ENCODE peak calls at places on chromosomes 3 and 15, in eight cellular contexts. Z is GM12878, J is Panc1, W is endothelial cell of umbilical vein, L is HL-60, P is sigmoid colon, V is stomach, T is vagina. H is an unnamed sample.

GRCh38 chr3:105806361-105806760 is 62.5 kb downstream of the CBLB start:
- DNase-seq in Z (no peak), J (no peak), W (peak; percentile 66), L (peak; percentile 61), P (no peak), V (no peak), T (no peak), H (no peak)

GRCh38 chr15:48360841-48361240 is 29.6 kb downstream of the DUT start:
- DNase-seq in Z (no peak), J (no peak), W (no peak), L (no peak), P (no peak), V (no peak), T (no peak), H (no peak)

GRCh38 chr3:132787616-132788015 is 65.4 kb upstream of the NPHP3 start:
- DNase-seq in Z (no peak), J (no peak), W (peak; percentile 4), L (no peak), P (no peak), V (no peak), T (no peak), H (no peak)

GRCh38 chr15:58182460-58183163 is 44.4 kb downstream of the AQP9 start:
- DNase-seq in Z (no peak), J (peak; percentile 32), W (peak; percentile 76), L (peak; percentile 42), P (no peak), V (peak; percentile 31), T (peak; percentile 58), H (no peak)

GRCh38 chr3:103440539-103441113 is 1005.8 kb downstream of the ZPLD1 start:
- DNase-seq in Z (no peak), J (no peak), W (no peak), L (no peak), P (no peak), V (no peak), T (no peak), H (no peak)

GRCh38 chr3:8625991-8626390 is 18.6 kb downstream of the SSUH2 start:
- DNase-seq in Z (no peak), J (no peak), W (no peak), L (no peak), P (peak; percentile 11), V (no peak), T (no peak), H (no peak)

GRCh38 chr3:14508966-14509795 is 31.0 kb downstream of the GRIP2 start:
- DNase-seq in Z (no peak), J (no peak), W (peak; percentile 30), L (peak; percentile 54), P (peak; percentile 74), V (peak; percentile 76), T (no peak), H (peak; percentile 77)

GRCh38 chr15:25416693-25417092 is 22.1 kb downstream of the UBE3A start:
- DNase-seq in Z (peak; percentile 71), J (no peak), W (peak; percentile 30), L (no peak), P (no peak), V (no peak), T (no peak), H (no peak)

GRCh38 chr3:141049681-141050080 is 1.5 kb upstream of the SPSB4 start:
- DNase-seq in Z (no peak), J (no peak), W (no peak), L (no peak), P (no peak), V (no peak), T (no peak), H (no peak)

GRCh38 chr3:50170689-50171088 is 15.6 kb downstream of the SEMA3F start:
- DNase-seq in Z (no peak), J (no peak), W (peak; percentile 90), L (no peak), P (no peak), V (no peak), T (no peak), H (no peak)

GRCh38 chr3:13167064-13167743 is 94.0 kb upstream of the IQSEC1 start:
- DNase-seq in Z (no peak), J (no peak), W (no peak), L (no peak), P (peak; percentile 32), V (no peak), T (no peak), H (peak; percentile 30)

GRCh38 chr15:89299896-89300295 is 34.7 kb downstream of the POLG start:
- DNase-seq in Z (no peak), J (no peak), W (peak; percentile 25), L (no peak), P (no peak), V (no peak), T (no peak), H (no peak)

GRCh38 chr3:158097571-158098553 is 8.4 kb downstream of the SHOX2 start:
- DNase-seq in Z (peak; percentile 54), J (no peak), W (peak; percentile 52), L (peak; percentile 83), P (no peak), V (peak; percentile 83), T (no peak), H (peak; percentile 60)

GRCh38 chr15:28873585-28874139 is 12.1 kb upstream of the APBA2 start:
- DNase-seq in Z (no peak), J (no peak), W (no peak), L (no peak), P (no peak), V (no peak), T (no peak), H (no peak)

GRCh38 chr15:92527197-92527596 is 128.4 kb downstream of the FAM174B start:
- DNase-seq in Z (no peak), J (no peak), W (peak; percentile 39), L (no peak), P (peak; percentile 79), V (peak; percentile 77), T (no peak), H (no peak)

GRCh38 chr15:64092864-64093626 is 593 bp downstream of the CIAO2A start:
- DNase-seq in Z (no peak), J (no peak), W (peak; percentile 65), L (peak; percentile 70), P (no peak), V (peak; percentile 50), T (no peak), H (no peak)

GRCh38 chr3:23668430-23668904 is 137.3 kb upstream of the UBE2E1 start:
- DNase-seq in Z (no peak), J (peak; percentile 82), W (peak; percentile 73), L (no peak), P (no peak), V (no peak), T (no peak), H (no peak)

GRCh38 chr3:107574650-107575049 is 51.9 kb downstream of the BBX start:
- DNase-seq in Z (no peak), J (peak; percentile 12), W (peak; percentile 66), L (peak; percentile 9), P (no peak), V (no peak), T (no peak), H (no peak)

GRCh38 chr3:149454746-149455145 is 19.8 kb upstream of the TM4SF4 start:
- DNase-seq in Z (no peak), J (no peak), W (no peak), L (no peak), P (no peak), V (no peak), T (no peak), H (no peak)

GRCh38 chr3:127113571-127113891 is 79.4 kb upstream of the PRR23E start:
- DNase-seq in Z (no peak), J (no peak), W (no peak), L (no peak), P (no peak), V (no peak), T (no peak), H (peak; percentile 13)

GRCh38 chr15:51853987-51854386 is 24.5 kb downstream of the TMOD3 start:
- DNase-seq in Z (no peak), J (no peak), W (no peak), L (no peak), P (no peak), V (no peak), T (no peak), H (no peak)
- TF ChIP-seq POLR2AphosphoS5 in Z (no peak), J (no peak), W (no peak), L (no peak), P (no peak), V (no peak), T (no peak), H (no peak)

GRCh38 chr15:72368315-72368714 is 7.5 kb downstream of the HEXA start:
- DNase-seq in Z (no peak), J (no peak), W (no peak), L (peak; percentile 38), P (no peak), V (no peak), T (no peak), H (no peak)

GRCh38 chr15:72365844-72366243 is 10.0 kb downstream of the HEXA start:
- DNase-seq in Z (peak; percentile 68), J (no peak), W (no peak), L (peak; percentile 89), P (no peak), V (no peak), T (no peak), H (no peak)

GRCh38 chr15:72369964-72370363 is 5.8 kb downstream of the HEXA start:
- DNase-seq in Z (no peak), J (no peak), W (peak; percentile 48), L (peak; percentile 39), P (no peak), V (no peak), T (no peak), H (no peak)

GRCh38 chr15:72368895-72369294 is 6.9 kb downstream of the HEXA start:
- DNase-seq in Z (no peak), J (no peak), W (no peak), L (peak; percentile 90), P (no peak), V (peak; percentile 38), T (no peak), H (no peak)
- TF ChIP-seq POLR2AphosphoS5 in Z (no peak), J (no peak), W (no peak), L (peak; percentile 27), P (no peak), V (no peak), T (no peak), H (no peak)

DNA sequence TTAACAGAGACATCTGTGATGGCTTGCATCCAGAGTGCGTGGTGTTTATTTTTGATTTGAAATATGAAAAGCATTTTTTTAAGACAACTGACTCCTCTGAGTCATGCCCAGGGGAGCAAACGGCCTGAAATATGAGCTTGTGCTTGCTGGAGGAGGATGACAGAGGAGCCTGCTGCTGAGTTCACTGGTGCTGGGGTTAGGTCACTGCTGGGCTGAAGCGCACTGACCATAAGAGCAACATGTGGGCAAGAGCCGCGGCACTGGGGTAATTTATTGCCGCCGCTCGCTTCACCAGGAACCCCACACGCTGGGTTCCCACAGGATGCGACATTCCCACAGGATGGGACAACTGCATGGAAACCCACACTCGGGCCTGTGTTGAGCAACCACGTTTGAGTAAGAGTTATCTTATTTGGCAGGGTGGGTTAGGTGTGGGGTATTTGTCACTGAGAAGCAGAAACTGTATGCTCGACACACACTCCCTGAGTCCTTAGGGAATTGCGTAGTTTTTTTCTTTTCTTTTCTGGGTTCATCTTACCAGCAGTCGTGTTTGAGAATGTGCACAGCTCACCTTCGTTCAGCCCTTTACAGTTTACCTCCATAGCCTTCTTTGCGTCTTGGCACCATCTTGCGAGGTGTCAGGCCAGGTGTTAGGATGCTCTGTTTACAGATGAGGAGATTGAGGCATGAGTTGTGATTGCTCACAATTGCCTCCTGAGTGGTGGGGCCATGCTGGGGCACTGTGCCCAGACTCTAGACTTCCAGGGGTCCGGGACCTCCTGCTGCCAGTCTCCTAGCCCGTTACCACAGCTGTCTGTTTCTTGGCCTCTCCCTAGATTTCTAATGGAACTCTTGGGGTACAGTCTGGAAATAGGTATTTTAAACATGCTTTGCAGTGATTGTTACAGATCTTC is 60.4 kb downstream of the SMAD3 start:
- DNase-seq in Z (no peak), J (peak; percentile 96), W (peak; percentile 94), L (no peak), P (peak; percentile 92), V (peak; percentile 44), T (peak; percentile 98), H (peak; percentile 89)
- TF ChIP-seq POLR2AphosphoS5 in Z (no peak), J (peak; percentile 61), W (no peak), L (no peak), P (peak; percentile 35), V (no peak), T (peak; percentile 66), H (no peak)

GRCh38 chr15:81398910-81399551 is 25.0 kb upstream of the TMC3 start:
- DNase-seq in Z (no peak), J (no peak), W (no peak), L (no peak), P (no peak), V (no peak), T (no peak), H (no peak)
- TF ChIP-seq POLR2AphosphoS5 in Z (no peak), J (no peak), W (no peak), L (no peak), P (no peak), V (no peak), T (peak; percentile 65), H (no peak)

H was measured in suprapubic skin.